ENCODE peak calls at places on chromosomes 6 and 20, in four cellular contexts. One of them, this sample, is unnamed. For H3K4me1, the result is how much of the 10 kb centered on the place peaks cover.

GRCh38 chr20:63493563-63494020 is 5.3 kb downstream of the EEF1A2 start:
- DNase-seq in IMR-90: no peak
- DNase-seq in colonic mucosa: no peak
- DNase-seq in heart left ventricle: no peak
- DNase-seq in this sample: no peak

GRCh38 chr6:104653786-104654185 is 205.9 kb downstream of the HACE1 start:
- DNase-seq in IMR-90: no peak
- DNase-seq in colonic mucosa: no peak
- DNase-seq in heart left ventricle: no peak
- DNase-seq in this sample: peak

GRCh38 chr6:66496659-66497058 is 789.6 kb upstream of the EYS start:
- DNase-seq in IMR-90: no peak
- DNase-seq in colonic mucosa: no peak
- DNase-seq in heart left ventricle: no peak
- DNase-seq in this sample: peak

GRCh38 chr6:42401605-42401935 is 50.2 kb downstream of the TRERF1 start:
- DNase-seq in IMR-90: no peak
- DNase-seq in colonic mucosa: no peak
- DNase-seq in heart left ventricle: no peak
- DNase-seq in this sample: no peak

GRCh38 chr6:106516629-106517028 is 112.7 kb downstream of the RTN4IP1 start:
- DNase-seq in IMR-90: no peak
- DNase-seq in colonic mucosa: no peak
- DNase-seq in heart left ventricle: no peak
- DNase-seq in this sample: no peak

GRCh38 chr6:37988131-37988530 is 168.6 kb downstream of the ZFAND3 start:
- DNase-seq in IMR-90: peak
- DNase-seq in colonic mucosa: no peak
- DNase-seq in heart left ventricle: no peak
- DNase-seq in this sample: no peak

GRCh38 chr6:163950159-163950558 is 535.6 kb downstream of the QKI start:
- DNase-seq in IMR-90: peak
- DNase-seq in colonic mucosa: no peak
- DNase-seq in heart left ventricle: no peak
- DNase-seq in this sample: no peak

GRCh38 chr20:57559658-57560553 is 1.0 kb upstream of the PCK1 start:
- DNase-seq in IMR-90: no peak
- DNase-seq in colonic mucosa: peak
- DNase-seq in heart left ventricle: no peak
- DNase-seq in this sample: no peak

GRCh38 chr20:46200582-46201570 is 82.8 kb downstream of the CD40 start:
- DNase-seq in IMR-90: no peak
- DNase-seq in colonic mucosa: no peak
- DNase-seq in heart left ventricle: no peak
- DNase-seq in this sample: no peak

GRCh38 chr20:7497985-7498384 is 442.3 kb downstream of the HAO1 start:
- DNase-seq in IMR-90: no peak
- DNase-seq in colonic mucosa: no peak
- DNase-seq in heart left ventricle: no peak
- DNase-seq in this sample: no peak

GRCh38 chr6:161922631-161923119 is 648.8 kb upstream of the AGPAT4 start:
- DNase-seq in IMR-90: peak
- DNase-seq in colonic mucosa: peak
- DNase-seq in heart left ventricle: peak
- DNase-seq in this sample: peak

GRCh38 chr20:14807224-14807623 is 469.8 kb upstream of the FLRT3 start:
- DNase-seq in IMR-90: no peak
- DNase-seq in colonic mucosa: no peak
- DNase-seq in heart left ventricle: no peak
- DNase-seq in this sample: no peak

GRCh38 chr20:8303651-8304050 is 171.6 kb downstream of the PLCB1 start:
- DNase-seq in IMR-90: no peak
- DNase-seq in colonic mucosa: no peak
- DNase-seq in heart left ventricle: no peak
- DNase-seq in this sample: no peak

GRCh38 chr20:23551383-23551782 is 16.9 kb downstream of the CST9L start:
- DNase-seq in IMR-90: no peak
- DNase-seq in colonic mucosa: no peak
- DNase-seq in heart left ventricle: no peak
- DNase-seq in this sample: no peak

GRCh38 chr20:51562334-51563140 is 20.0 kb upstream of the NFATC2 start:
- DNase-seq in IMR-90: peak
- DNase-seq in colonic mucosa: peak
- DNase-seq in heart left ventricle: peak
- DNase-seq in this sample: peak

GRCh38 chr6:27441001-27441400 is 31.9 kb downstream of the ZNF184 start:
- DNase-seq in IMR-90: peak
- DNase-seq in colonic mucosa: no peak
- DNase-seq in heart left ventricle: no peak
- DNase-seq in this sample: no peak

GRCh38 chr6:82251942-82252341 is 4.4 kb upstream of the IBTK start:
- DNase-seq in IMR-90: peak
- DNase-seq in colonic mucosa: no peak
- DNase-seq in heart left ventricle: no peak
- DNase-seq in this sample: peak

GRCh38 chr6:26216886-26217713 is 129.9 kb downstream of the HFE start:
- DNase-seq in IMR-90: peak
- DNase-seq in colonic mucosa: peak
- DNase-seq in heart left ventricle: peak
- DNase-seq in this sample: no peak

DNA sequence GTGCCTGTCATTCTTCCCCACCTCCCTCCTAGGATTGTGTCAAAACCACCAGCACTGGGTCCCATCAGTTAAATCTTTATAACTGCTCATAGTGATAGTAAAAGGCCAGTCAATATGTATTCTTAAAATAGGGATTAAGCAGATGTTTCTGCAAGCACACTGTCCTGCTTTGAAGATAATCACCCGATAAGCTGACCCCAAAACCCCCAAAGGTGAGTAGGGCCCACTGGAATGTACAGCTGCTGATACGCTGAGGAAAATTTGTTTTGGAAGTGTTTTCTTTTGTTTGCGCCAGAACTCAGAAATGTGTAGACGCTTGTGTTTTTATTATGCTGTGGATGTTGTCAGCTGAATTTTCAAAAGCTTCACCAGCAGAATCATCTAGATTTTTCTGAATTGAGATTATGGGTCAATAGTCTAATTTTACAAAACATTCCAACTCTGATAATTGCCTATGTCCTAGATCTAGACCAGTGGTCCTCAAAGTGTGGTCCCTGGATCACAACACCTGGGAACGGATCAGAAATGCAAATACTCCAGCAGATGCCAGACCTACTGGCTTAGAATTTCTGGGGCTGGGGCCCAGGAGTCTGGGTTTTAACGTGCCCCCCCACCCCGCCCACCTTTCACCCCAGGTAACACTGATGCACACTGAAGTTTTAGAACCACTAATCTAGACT is 11.4 kb downstream of the BFSP1 start:
- DNase-seq in IMR-90: no peak
- DNase-seq in colonic mucosa: no peak
- DNase-seq in heart left ventricle: no peak
- DNase-seq in this sample: no peak
- H3K4me1 ChIP-seq in IMR-90: under half
- H3K4me1 ChIP-seq in colonic mucosa: under half
- H3K4me1 ChIP-seq in heart left ventricle: under half
- H3K4me1 ChIP-seq in this sample: under half

GRCh38 chr6:28474441-28475219 is 31.3 kb upstream of the ZSCAN23 start:
- DNase-seq in IMR-90: peak
- DNase-seq in colonic mucosa: peak
- DNase-seq in heart left ventricle: no peak
- DNase-seq in this sample: peak
- H3K4me3 ChIP-seq in IMR-90: peak
- H3K4me3 ChIP-seq in colonic mucosa: no peak
- H3K4me3 ChIP-seq in heart left ventricle: no peak
- H3K4me3 ChIP-seq in this sample: peak

GRCh38 chr6:156193381-156193780 is 583.8 kb upstream of the ARID1B start:
- DNase-seq in IMR-90: no peak
- DNase-seq in colonic mucosa: no peak
- DNase-seq in heart left ventricle: no peak
- DNase-seq in this sample: no peak

GRCh38 chr6:156191895-156192294 is 585.3 kb upstream of the ARID1B start:
- DNase-seq in IMR-90: no peak
- DNase-seq in colonic mucosa: no peak
- DNase-seq in heart left ventricle: no peak
- DNase-seq in this sample: no peak

GRCh38 chr6:156189714-156190113 is 587.5 kb upstream of the ARID1B start:
- DNase-seq in IMR-90: no peak
- DNase-seq in colonic mucosa: no peak
- DNase-seq in heart left ventricle: no peak
- DNase-seq in this sample: no peak

GRCh38 chr6:156189195-156189594 is 588.0 kb upstream of the ARID1B start:
- DNase-seq in IMR-90: no peak
- DNase-seq in colonic mucosa: no peak
- DNase-seq in heart left ventricle: no peak
- DNase-seq in this sample: no peak

GRCh38 chr6:156190270-156190669 is 586.9 kb upstream of the ARID1B start:
- DNase-seq in IMR-90: no peak
- DNase-seq in colonic mucosa: no peak
- DNase-seq in heart left ventricle: no peak
- DNase-seq in this sample: no peak
- TF ChIP-seq CTCF in IMR-90: no peak
- TF ChIP-seq CTCF in colonic mucosa: no peak
- TF ChIP-seq CTCF in heart left ventricle: no peak
- TF ChIP-seq CTCF in this sample: no peak

DNA sequence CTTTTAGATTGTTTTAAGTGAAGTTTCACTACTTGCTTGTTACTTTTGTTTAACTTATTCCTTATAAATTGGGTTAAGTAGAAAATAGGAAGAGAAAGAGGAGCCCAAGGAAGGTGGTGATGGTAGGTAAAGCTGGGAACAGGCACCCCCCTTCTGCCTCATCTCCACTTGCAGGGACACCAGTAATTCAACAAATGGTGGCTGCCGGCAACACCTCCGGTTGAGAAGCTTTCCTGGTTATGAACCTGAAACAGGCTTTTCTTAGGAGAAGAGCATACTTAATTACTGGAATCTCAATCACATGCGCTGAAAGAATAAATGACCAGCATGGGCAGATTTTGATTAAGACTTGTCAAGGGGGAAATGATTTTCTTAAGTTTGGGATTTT is 158.9 kb upstream of the ZNF217 start:
- DNase-seq in IMR-90: no peak
- DNase-seq in colonic mucosa: no peak
- DNase-seq in heart left ventricle: no peak
- DNase-seq in this sample: no peak
- H3K4me1 ChIP-seq in IMR-90: under half
- H3K4me1 ChIP-seq in colonic mucosa: under half
- H3K4me1 ChIP-seq in heart left ventricle: under half
- H3K4me1 ChIP-seq in this sample: half or more

GRCh38 chr6:10584607-10585006 is 63.5 kb downstream of the GCNT2 start:
- DNase-seq in IMR-90: no peak
- DNase-seq in colonic mucosa: no peak
- DNase-seq in heart left ventricle: no peak
- DNase-seq in this sample: no peak
- H3K4me3 ChIP-seq in IMR-90: no peak
- H3K4me3 ChIP-seq in colonic mucosa: no peak
- H3K4me3 ChIP-seq in heart left ventricle: no peak
- H3K4me3 ChIP-seq in this sample: no peak

This sample was measured in A673.